ENCODE peak calls at places on chromosomes 13 and 19, in four cellular contexts. One of them, this sample, is unnamed.

GRCh38 chr13:66312312-66313087 is 917.6 kb downstream of the PCDH9 start:
- DNase-seq in HEK293T: no peak
- DNase-seq in HepG2: peak; percentile 6
- DNase-seq in GM12878: no peak
- DNase-seq in this sample: no peak

GRCh38 chr13:44649118-44649455 is 73.0 kb upstream of the TSC22D1 start:
- DNase-seq in HEK293T: peak; percentile 16
- DNase-seq in HepG2: no peak
- DNase-seq in GM12878: no peak
- DNase-seq in this sample: no peak

GRCh38 chr13:75489502-75490263 is 7.7 kb upstream of the TBC1D4 start:
- DNase-seq in HEK293T: no peak
- DNase-seq in HepG2: peak; percentile 46
- DNase-seq in GM12878: peak; percentile 76
- DNase-seq in this sample: no peak

GRCh38 chr13:72253754-72254153 is 386.8 kb upstream of the DACH1 start:
- DNase-seq in HEK293T: no peak
- DNase-seq in HepG2: no peak
- DNase-seq in GM12878: no peak
- DNase-seq in this sample: no peak

GRCh38 chr19:13505761-13506549 is at the start of gene CACNA1A:
- DNase-seq in HEK293T: peak; percentile 54
- DNase-seq in HepG2: no peak
- DNase-seq in GM12878: no peak
- DNase-seq in this sample: no peak

GRCh38 chr13:113837554-113838355 is 26.1 kb downstream of the GAS6 start:
- DNase-seq in HEK293T: peak; percentile 16
- DNase-seq in HepG2: peak; percentile 55
- DNase-seq in GM12878: no peak
- DNase-seq in this sample: peak; percentile 49

GRCh38 chr19:7447648-7448047 is 41.2 kb downstream of the PEX11G start:
- DNase-seq in HEK293T: no peak
- DNase-seq in HepG2: no peak
- DNase-seq in GM12878: no peak
- DNase-seq in this sample: no peak

GRCh38 chr19:676343-677105 is at the start of gene FSTL3:
- DNase-seq in HEK293T: no peak
- DNase-seq in HepG2: no peak
- DNase-seq in GM12878: no peak
- DNase-seq in this sample: no peak

GRCh38 chr13:66618702-66619101 is 611.4 kb downstream of the PCDH9 start:
- DNase-seq in HEK293T: peak; percentile 87
- DNase-seq in HepG2: peak; percentile 5
- DNase-seq in GM12878: no peak
- DNase-seq in this sample: peak; percentile 9

GRCh38 chr13:31803327-31803726 is 64.0 kb downstream of the RXFP2 start:
- DNase-seq in HEK293T: no peak
- DNase-seq in HepG2: no peak
- DNase-seq in GM12878: no peak
- DNase-seq in this sample: no peak

GRCh38 chr19:51809787-51810186 is 14.8 kb downstream of the FPR3 start:
- DNase-seq in HEK293T: no peak
- DNase-seq in HepG2: peak; percentile 21
- DNase-seq in GM12878: no peak
- DNase-seq in this sample: no peak

GRCh38 chr13:36456577-36456976 is 24.3 kb downstream of the CCNA1 start:
- DNase-seq in HEK293T: no peak
- DNase-seq in HepG2: no peak
- DNase-seq in GM12878: no peak
- DNase-seq in this sample: no peak

GRCh38 chr19:8618751-8619150 is 8.2 kb upstream of the ADAMTS10 start:
- DNase-seq in HEK293T: no peak
- DNase-seq in HepG2: peak; percentile 53
- DNase-seq in GM12878: no peak
- DNase-seq in this sample: no peak

GRCh38 chr19:2507109-2507508 is 31.2 kb downstream of the GADD45B start:
- DNase-seq in HEK293T: peak; percentile 37
- DNase-seq in HepG2: peak; percentile 92
- DNase-seq in GM12878: no peak
- DNase-seq in this sample: no peak

GRCh38 chr13:100442095-100442832 is 146.3 kb downstream of the GGACT start:
- DNase-seq in HEK293T: no peak
- DNase-seq in HepG2: no peak
- DNase-seq in GM12878: no peak
- DNase-seq in this sample: no peak

GRCh38 chr19:38224014-38224862 is at the start of gene DPF1:
- DNase-seq in HEK293T: peak; percentile 91
- DNase-seq in HepG2: peak; percentile 78
- DNase-seq in GM12878: peak; percentile 17
- DNase-seq in this sample: peak; percentile 96

GRCh38 chr13:34207334-34207733 is 389.4 kb downstream of the RFC3 start:
- DNase-seq in HEK293T: no peak
- DNase-seq in HepG2: no peak
- DNase-seq in GM12878: no peak
- DNase-seq in this sample: no peak

GRCh38 chr19:45245334-45245787 is at the start of gene EXOC3L2:
- DNase-seq in HEK293T: no peak
- DNase-seq in HepG2: no peak
- DNase-seq in GM12878: no peak
- DNase-seq in this sample: peak; percentile 92

GRCh38 chr13:95624020-95624419 is 20.5 kb downstream of the DZIP1 start:
- DNase-seq in HEK293T: peak; percentile 46
- DNase-seq in HepG2: peak; percentile 29
- DNase-seq in GM12878: no peak
- DNase-seq in this sample: peak; percentile 31

GRCh38 chr19:677201-677600 is 1.0 kb downstream of the FSTL3 start:
- DNase-seq in HEK293T: no peak
- DNase-seq in HepG2: peak; percentile 38
- DNase-seq in GM12878: no peak
- DNase-seq in this sample: no peak

GRCh38 chr13:22883961-22884360 is 296.8 kb upstream of the SGCG start:
- DNase-seq in HEK293T: no peak
- DNase-seq in HepG2: no peak
- DNase-seq in GM12878: no peak
- DNase-seq in this sample: no peak

GRCh38 chr13:40190656-40191100 is 475.8 kb downstream of the FOXO1 start:
- DNase-seq in HEK293T: no peak
- DNase-seq in HepG2: peak; percentile 6
- DNase-seq in GM12878: no peak
- DNase-seq in this sample: no peak

GRCh38 chr13:26557393-26558073 is at the start of gene WASF3:
- DNase-seq in HEK293T: peak; percentile 97
- DNase-seq in HepG2: peak; percentile 73
- DNase-seq in GM12878: peak; percentile 3
- DNase-seq in this sample: peak; percentile 84

GRCh38 chr13:33799950-33800592 is 17.9 kb upstream of the RFC3 start:
- DNase-seq in HEK293T: peak; percentile 21
- DNase-seq in HepG2: peak; percentile 38
- DNase-seq in GM12878: no peak
- DNase-seq in this sample: no peak

GRCh38 chr13:50531917-50532899 is 311.3 kb downstream of the DLEU7 start:
- DNase-seq in HEK293T: no peak
- DNase-seq in HepG2: no peak
- DNase-seq in GM12878: no peak
- DNase-seq in this sample: no peak

GRCh38 chr13:109110159-109110558 is 480.7 kb downstream of the MYO16 start:
- DNase-seq in HEK293T: no peak
- DNase-seq in HepG2: no peak
- DNase-seq in GM12878: no peak
- DNase-seq in this sample: no peak

GRCh38 chr19:49515767-49516166 is 3.3 kb downstream of the FCGRT start:
- DNase-seq in HEK293T: no peak
- DNase-seq in HepG2: no peak
- DNase-seq in GM12878: no peak
- DNase-seq in this sample: peak; percentile 6

GRCh38 chr13:113802090-113802531 is 43.1 kb downstream of the TMEM255B start:
- DNase-seq in HEK293T: no peak
- DNase-seq in HepG2: peak; percentile 13
- DNase-seq in GM12878: no peak
- DNase-seq in this sample: peak; percentile 23

GRCh38 chr13:83215627-83216026 is 666.6 kb downstream of the SLITRK1 start:
- DNase-seq in HEK293T: no peak
- DNase-seq in HepG2: no peak
- DNase-seq in GM12878: no peak
- DNase-seq in this sample: no peak

GRCh38 chr13:39676315-39676876 is 20.9 kb downstream of the COG6 start:
- DNase-seq in HEK293T: no peak
- DNase-seq in HepG2: peak; percentile 28
- DNase-seq in GM12878: no peak
- DNase-seq in this sample: no peak

GRCh38 chr19:46497773-46498172 is 2.1 kb upstream of the PNMA8B start:
- DNase-seq in HEK293T: no peak
- DNase-seq in HepG2: no peak
- DNase-seq in GM12878: no peak
- DNase-seq in this sample: no peak

GRCh38 chr13:97005631-97006262 is 11.5 kb upstream of the OXGR1 start:
- DNase-seq in HEK293T: no peak
- DNase-seq in HepG2: no peak
- DNase-seq in GM12878: no peak
- DNase-seq in this sample: no peak

GRCh38 chr19:15776991-15777787 is 10.3 kb upstream of the OR10H5 start:
- DNase-seq in HEK293T: no peak
- DNase-seq in HepG2: no peak
- DNase-seq in GM12878: no peak
- DNase-seq in this sample: no peak

GRCh38 chr19:15781659-15782058 is 5.8 kb upstream of the OR10H5 start:
- DNase-seq in HEK293T: no peak
- DNase-seq in HepG2: no peak
- DNase-seq in GM12878: no peak
- DNase-seq in this sample: no peak

GRCh38 chr19:15782211-15782610 is 5.2 kb upstream of the OR10H5 start:
- DNase-seq in HEK293T: no peak
- DNase-seq in HepG2: no peak
- DNase-seq in GM12878: no peak
- DNase-seq in this sample: peak; percentile 18

GRCh38 chr19:15780595-15781418 is 6.7 kb upstream of the OR10H5 start:
- DNase-seq in HEK293T: no peak
- DNase-seq in HepG2: no peak
- DNase-seq in GM12878: no peak
- DNase-seq in this sample: no peak

DNA sequence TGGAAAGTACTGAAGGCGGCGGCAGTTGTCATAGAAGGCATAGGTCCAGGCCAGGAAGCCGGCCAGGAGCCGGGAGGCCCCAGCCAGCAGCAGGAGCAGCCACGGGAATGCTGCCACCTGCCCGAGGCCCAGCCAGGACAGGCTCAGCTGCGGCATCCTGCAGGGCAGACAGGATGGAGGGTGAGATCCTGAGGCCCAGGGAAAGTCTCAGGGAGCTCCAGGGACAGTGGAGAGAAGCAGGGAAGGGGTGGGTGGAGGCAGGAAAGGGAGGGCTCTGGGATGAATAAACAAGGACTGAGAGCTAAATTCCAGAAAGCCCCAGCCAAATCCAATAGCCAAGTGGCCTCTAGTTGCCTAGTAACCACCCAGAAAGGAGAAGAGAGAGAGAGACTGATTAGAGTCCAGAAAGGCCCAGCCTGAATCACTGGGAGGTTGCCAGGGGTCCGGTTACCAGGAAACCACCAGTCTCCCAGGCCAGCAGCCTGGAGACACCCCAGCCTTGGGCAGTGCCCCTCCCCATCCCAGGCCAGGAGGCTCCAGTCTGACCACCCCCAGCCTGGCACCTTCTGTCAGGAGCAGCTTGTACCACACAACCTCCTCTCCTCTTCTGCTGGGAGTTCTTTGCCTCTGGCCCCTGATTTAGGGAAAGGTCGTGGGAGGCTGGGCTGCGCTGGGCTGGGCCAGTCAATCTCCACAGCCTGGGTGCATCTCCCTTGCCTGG is 7.5 kb upstream of the OR10H5 start:
- DNase-seq in HEK293T: no peak
- DNase-seq in HepG2: peak; percentile 45
- DNase-seq in GM12878: no peak
- DNase-seq in this sample: no peak
- TF ChIP-seq TARDBP in HEK293T: no peak
- TF ChIP-seq TARDBP in HepG2: no peak
- TF ChIP-seq TARDBP in GM12878: no peak
- TF ChIP-seq TARDBP in this sample: no peak

GRCh38 chr19:41537789-41538188 is 38.2 kb upstream of the CEACAM21 start:
- DNase-seq in HEK293T: no peak
- DNase-seq in HepG2: peak; percentile 6
- DNase-seq in GM12878: no peak
- DNase-seq in this sample: peak; percentile 22
- TF ChIP-seq TARDBP in HEK293T: no peak
- TF ChIP-seq TARDBP in HepG2: no peak
- TF ChIP-seq TARDBP in GM12878: no peak
- TF ChIP-seq TARDBP in this sample: no peak

GRCh38 chr19:6278740-6279619 is 795 bp downstream of the MLLT1 start:
- DNase-seq in HEK293T: no peak
- DNase-seq in HepG2: no peak
- DNase-seq in GM12878: no peak
- DNase-seq in this sample: no peak
- TF ChIP-seq TARDBP in HEK293T: no peak
- TF ChIP-seq TARDBP in HepG2: no peak
- TF ChIP-seq TARDBP in GM12878: no peak
- TF ChIP-seq TARDBP in this sample: no peak

GRCh38 chr19:33825556-33825955 is 28.9 kb downstream of the KCTD15 start:
- DNase-seq in HEK293T: no peak
- DNase-seq in HepG2: no peak
- DNase-seq in GM12878: no peak
- DNase-seq in this sample: no peak
- TF ChIP-seq TARDBP in HEK293T: no peak
- TF ChIP-seq TARDBP in HepG2: no peak
- TF ChIP-seq TARDBP in GM12878: no peak
- TF ChIP-seq TARDBP in this sample: no peak

GRCh38 chr13:99398916-99399622 is 91.9 kb upstream of the GPR183 start:
- DNase-seq in HEK293T: no peak
- DNase-seq in HepG2: no peak
- DNase-seq in GM12878: no peak
- DNase-seq in this sample: no peak

GRCh38 chr13:99403458-99403971 is 96.3 kb upstream of the GPR183 start:
- DNase-seq in HEK293T: no peak
- DNase-seq in HepG2: no peak
- DNase-seq in GM12878: no peak
- DNase-seq in this sample: no peak

GRCh38 chr13:99398071-99398470 is 90.9 kb upstream of the GPR183 start:
- DNase-seq in HEK293T: no peak
- DNase-seq in HepG2: no peak
- DNase-seq in GM12878: no peak
- DNase-seq in this sample: no peak

GRCh38 chr13:99396446-99396845 is 89.2 kb upstream of the GPR183 start:
- DNase-seq in HEK293T: no peak
- DNase-seq in HepG2: no peak
- DNase-seq in GM12878: no peak
- DNase-seq in this sample: no peak

DNA sequence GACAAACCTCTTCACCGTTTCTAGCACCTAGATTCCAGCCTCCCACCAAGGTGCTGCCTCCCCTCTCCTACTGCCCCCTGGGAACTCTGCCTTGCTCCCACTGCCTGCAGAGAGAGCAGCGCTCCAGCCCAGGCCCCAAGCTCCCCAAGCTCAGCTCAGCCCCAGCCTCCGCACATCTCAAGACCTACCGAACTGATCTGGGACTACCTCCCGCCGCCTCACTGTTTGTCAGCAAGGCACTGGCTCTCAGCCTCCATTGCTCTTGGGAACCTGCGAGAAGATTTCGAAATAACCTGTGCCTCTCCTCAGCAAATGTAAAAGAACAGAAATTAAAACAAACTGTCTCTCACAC is 92.4 kb upstream of the GPR183 start:
- DNase-seq in HEK293T: no peak
- DNase-seq in HepG2: no peak
- DNase-seq in GM12878: no peak
- DNase-seq in this sample: no peak
- TF ChIP-seq TARDBP in HEK293T: no peak
- TF ChIP-seq TARDBP in HepG2: no peak
- TF ChIP-seq TARDBP in GM12878: no peak
- TF ChIP-seq TARDBP in this sample: no peak

This sample was measured in K562.